ENCODE peak calls at places on chromosomes 5 and 9, in five cellular contexts. P, K, I, J and U are unnamed samples.
A peak's percentile ranks its signal among the peaks of the same experiment; 100 is the strongest.

GRCh38 chr5:121982500-121983261 is 20.9 kb downstream of the SRFBP1 start:
- DNase-seq in P (no peak), K (no peak), I (no peak), J (no peak), U (peak; percentile 80)

GRCh38 chr9:8855046-8855445 is 1055.5 kb upstream of the DMAC1 start:
- DNase-seq in P (no peak), K (no peak), I (no peak), J (no peak), U (peak; percentile 30)

GRCh38 chr9:131270171-131271015 is 5.9 kb downstream of the FAM78A start:
- DNase-seq in P (peak; percentile 69), K (peak; percentile 86), I (peak; percentile 46), J (peak; percentile 38), U (no peak)

GRCh38 chr9:70589571-70590263 is 175.3 kb upstream of the KLF9 start:
- DNase-seq in P (peak; percentile 82), K (no peak), I (no peak), J (no peak), U (peak; percentile 27)

GRCh38 chr5:24162343-24162742 is 482.4 kb downstream of the CDH10 start:
- DNase-seq in P (no peak), K (no peak), I (no peak), J (no peak), U (peak; percentile 18)

GRCh38 chr5:112628219-112628618 is 109.5 kb upstream of the APC start:
- DNase-seq in P (no peak), K (no peak), I (no peak), J (no peak), U (no peak)

GRCh38 chr5:136047858-136048257 is 19.1 kb downstream of the TGFBI start:
- DNase-seq in P (peak; percentile 16), K (peak; percentile 74), I (no peak), J (no peak), U (no peak)

GRCh38 chr5:171615201-171616001 is 170.2 kb upstream of the SMIM23 start:
- DNase-seq in P (no peak), K (peak; percentile 81), I (no peak), J (no peak), U (no peak)

GRCh38 chr9:85421641-85422040 is 320.1 kb downstream of the AGTPBP1 start:
- DNase-seq in P (no peak), K (no peak), I (no peak), J (no peak), U (no peak)

GRCh38 chr5:14332038-14332631 is 189.0 kb downstream of the TRIO start:
- DNase-seq in P (no peak), K (no peak), I (no peak), J (no peak), U (no peak)

GRCh38 chr5:169695025-169695625 is 58.0 kb downstream of the DOCK2 start:
- DNase-seq in P (no peak), K (no peak), I (no peak), J (no peak), U (no peak)

GRCh38 chr5:9387879-9388278 is 158.0 kb downstream of the SEMA5A start:
- DNase-seq in P (no peak), K (no peak), I (no peak), J (no peak), U (peak; percentile 13)

GRCh38 chr5:151214614-151215545 is 9.0 kb downstream of the CCDC69 start:
- DNase-seq in P (no peak), K (no peak), I (no peak), J (peak; percentile 34), U (peak; percentile 74)

GRCh38 chr9:31304576-31304975 is 1079.9 kb upstream of the ACO1 start:
- DNase-seq in P (no peak), K (no peak), I (no peak), J (no peak), U (peak; percentile 99)

GRCh38 chr9:134295101-134295745 is 31.0 kb upstream of the RXRA start:
- DNase-seq in P (no peak), K (no peak), I (no peak), J (no peak), U (no peak)

GRCh38 chr9:89428901-89429890 is 68.7 kb downstream of the SEMA4D start:
- DNase-seq in P (no peak), K (no peak), I (no peak), J (peak; percentile 73), U (no peak)